ENCODE peak calls at places on chromosomes 16 and 17, in four cellular contexts. C is foreskin fibroblast, K is lower lobe of right lung, X is neural progenitor cell. A is an unnamed sample.

GRCh38 chr16:89473136-89473712 is 17.1 kb downstream of the ANKRD11 start:
- DNase-seq in C (no peak), K (no peak), X (no peak), A (no peak)

GRCh38 chr17:69084911-69085310 is 24.2 kb upstream of the ABCA9 start:
- DNase-seq in C (no peak), K (no peak), X (peak), A (no peak)

GRCh38 chr17:58755577-58756245 is at the start of gene PPM1E:
- DNase-seq in C (peak), K (peak), X (peak), A (no peak)

GRCh38 chr17:54455251-54455868 is 445.3 kb upstream of the TOM1L1 start:
- DNase-seq in C (no peak), K (no peak), X (no peak), A (no peak)

GRCh38 chr16:89114159-89114981 is 20.7 kb downstream of the ACSF3 start:
- DNase-seq in C (peak), K (peak), X (peak), A (no peak)

GRCh38 chr17:50397111-50397918 is at the start of gene LRRC59:
- DNase-seq in C (peak), K (peak), X (peak), A (peak)

GRCh38 chr16:35752773-35753558 is 2293.6 kb downstream of the TP53TG3F start:
- DNase-seq in C (no peak), K (peak), X (no peak), A (no peak)

GRCh38 chr17:2955931-2956582 is 107.3 kb downstream of the OR1D5 start:
- DNase-seq in C (no peak), K (no peak), X (no peak), A (no peak)

GRCh38 chr17:50817838-50818237 is 17.5 kb upstream of the WFIKKN2 start:
- DNase-seq in C (no peak), K (no peak), X (no peak), A (no peak)

GRCh38 chr16:17258848-17259713 is 211.7 kb downstream of the XYLT1 start:
- DNase-seq in C (no peak), K (no peak), X (no peak), A (no peak)

GRCh38 chr16:3646348-3646920 is 8.1 kb upstream of the DNASE1 start:
- DNase-seq in C (no peak), K (peak), X (no peak), A (no peak)

GRCh38 chr17:44317545-44317944 is 7.1 kb downstream of the SLC25A39 start:
- DNase-seq in C (no peak), K (no peak), X (no peak), A (no peak)

GRCh38 chr17:70520447-70520846 is 351.1 kb downstream of the KCNJ2 start:
- DNase-seq in C (no peak), K (no peak), X (no peak), A (no peak)

GRCh38 chr17:10295728-10296343 is 77.0 kb downstream of the MYH13 start:
- DNase-seq in C (peak), K (no peak), X (peak), A (no peak)

GRCh38 chr16:17170435-17170834 is 300.3 kb downstream of the XYLT1 start:
- DNase-seq in C (no peak), K (no peak), X (no peak), A (no peak)

GRCh38 chr17:50684612-50685333 is 22.9 kb downstream of the ANKRD40 start:
- DNase-seq in C (no peak), K (no peak), X (peak), A (no peak)

GRCh38 chr16:23491490-23492391 is 18.6 kb downstream of the GGA2 start:
- DNase-seq in C (peak), K (no peak), X (no peak), A (no peak)

GRCh38 chr17:72466199-72466598 is 345.4 kb downstream of the SOX9 start:
- DNase-seq in C (peak), K (no peak), X (no peak), A (peak)

GRCh38 chr16:75820672-75821071 is 94.4 kb upstream of the CPHXL start:
- DNase-seq in C (no peak), K (no peak), X (no peak), A (no peak)

GRCh38 chr16:58563235-58563634 is 47.9 kb downstream of the SETD6 start:
- DNase-seq in C (peak), K (no peak), X (no peak), A (peak)

GRCh38 chr17:17693253-17693954 is 12.1 kb downstream of the RAI1 start:
- DNase-seq in C (peak), K (peak), X (peak), A (no peak)

GRCh38 chr17:18217412-18218015 is 7.9 kb upstream of the LLGL1 start:
- DNase-seq in C (peak), K (peak), X (peak), A (no peak)

GRCh38 chr17:40548491-40548981 is 16.7 kb downstream of the CCR7 start:
- DNase-seq in C (no peak), K (no peak), X (no peak), A (no peak)

GRCh38 chr17:8649157-8650118 is 18.9 kb upstream of the MYH10 start:
- DNase-seq in C (peak), K (no peak), X (no peak), A (peak)

GRCh38 chr17:73988110-73988509 is 215.4 kb upstream of the RPL38 start:
- DNase-seq in C (no peak), K (no peak), X (no peak), A (no peak)

GRCh38 chr17:77076046-77076882 is 64.5 kb upstream of the SEC14L1 start:
- DNase-seq in C (peak), K (no peak), X (no peak), A (no peak)

GRCh38 chr16:1584926-1585487 is 26.9 kb downstream of the IFT140 start:
- DNase-seq in C (no peak), K (no peak), X (peak), A (no peak)

GRCh38 chr17:43393944-43394482 is 4.8 kb upstream of the ARL4D start:
- DNase-seq in C (peak), K (peak), X (peak), A (no peak)

GRCh38 chr16:61987474-61988012 is 48.7 kb downstream of the CDH8 start:
- DNase-seq in C (no peak), K (no peak), X (no peak), A (no peak)

GRCh38 chr16:21656795-21657768 is 4.7 kb upstream of the IGSF6 start:
- DNase-seq in C (peak), K (no peak), X (peak), A (no peak)

GRCh38 chr17:56690441-56691291 is 97.2 kb downstream of the NOG start:
- DNase-seq in C (no peak), K (no peak), X (no peak), A (no peak)

GRCh38 chr16:30728904-30729672 is 19.1 kb upstream of the PHKG2 start:
- DNase-seq in C (no peak), K (no peak), X (no peak), A (no peak)

GRCh38 chr16:72876981-72877373 is 171.0 kb downstream of the ZFHX3 start:
- DNase-seq in C (peak), K (no peak), X (no peak), A (no peak)

GRCh38 chr17:77666881-77667395 is 291.6 kb upstream of the TNRC6C start:
- DNase-seq in C (no peak), K (no peak), X (no peak), A (no peak)

GRCh38 chr17:81027591-81028505 is 7.1 kb upstream of the BAIAP2 start:
- DNase-seq in C (no peak), K (peak), X (no peak), A (no peak)

GRCh38 chr17:56596741-56597494 is 3.4 kb downstream of the NOG start:
- DNase-seq in C (peak), K (no peak), X (peak), A (no peak)

GRCh38 chr17:37742762-37743611 is 1.9 kb downstream of the HNF1B start:
- DNase-seq in C (peak), K (no peak), X (peak), A (no peak)

GRCh38 chr16:84237994-84238750 is 1.6 kb downstream of the KCNG4 start:
- DNase-seq in C (no peak), K (no peak), X (no peak), A (no peak)

GRCh38 chr16:31460582-31461002 is 1.3 kb downstream of the ARMC5 start:
- DNase-seq in C (peak), K (no peak), X (peak), A (no peak)

GRCh38 chr16:84438971-84439696 is 65.3 kb downstream of the MEAK7 start:
- DNase-seq in C (no peak), K (no peak), X (peak), A (no peak)

GRCh38 chr16:51201604-51202003 is 50.5 kb upstream of the SALL1 start:
- DNase-seq in C (no peak), K (no peak), X (no peak), A (no peak)
- TF ChIP-seq CTCF in C (no peak), K (no peak), X (peak), A (no peak)

DNA sequence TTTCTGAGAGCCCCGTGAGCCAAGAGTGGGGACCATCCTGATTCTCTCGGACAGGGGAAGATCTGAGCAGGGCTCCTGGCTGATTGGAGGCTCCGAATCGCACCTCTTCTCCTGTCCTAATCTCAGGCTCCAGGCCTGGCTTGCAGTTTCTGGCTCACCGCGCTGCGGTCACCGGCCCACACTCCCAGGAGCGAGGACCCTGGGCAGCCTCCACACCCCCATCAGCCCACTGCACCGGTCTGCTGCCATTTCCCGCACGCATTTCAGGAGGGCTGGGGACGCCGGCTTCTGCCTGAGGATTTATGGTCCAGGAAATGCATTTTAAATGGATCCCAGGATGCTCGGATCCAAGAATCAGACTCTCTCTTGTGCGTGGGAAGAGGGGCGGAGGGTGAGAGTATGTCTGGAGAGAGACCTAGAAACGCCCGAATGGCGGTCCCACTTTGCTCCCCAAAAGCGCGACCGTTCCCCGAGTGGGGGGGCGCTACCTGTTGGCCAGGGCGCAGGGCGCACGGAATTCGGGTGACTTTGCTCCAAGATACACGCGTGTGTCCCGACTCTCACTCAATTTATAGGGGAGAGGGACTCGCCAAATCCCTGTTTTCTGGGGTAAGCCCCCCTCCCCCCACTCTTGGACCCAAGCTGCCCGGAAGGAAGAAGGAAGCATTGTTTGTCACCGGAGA is 845 bp upstream of the JPH3 start:
- DNase-seq in C (no peak), K (no peak), X (peak), A (no peak)
- H3K4me3 ChIP-seq in C (no peak), K (no peak), X (peak), A (no peak)

GRCh38 chr16:70703041-70703834 is 17.4 kb upstream of the MTSS2 start:
- DNase-seq in C (peak), K (no peak), X (peak), A (peak)
- TF ChIP-seq CTCF in C (peak), K (peak), X (no peak), A (peak)

DNA sequence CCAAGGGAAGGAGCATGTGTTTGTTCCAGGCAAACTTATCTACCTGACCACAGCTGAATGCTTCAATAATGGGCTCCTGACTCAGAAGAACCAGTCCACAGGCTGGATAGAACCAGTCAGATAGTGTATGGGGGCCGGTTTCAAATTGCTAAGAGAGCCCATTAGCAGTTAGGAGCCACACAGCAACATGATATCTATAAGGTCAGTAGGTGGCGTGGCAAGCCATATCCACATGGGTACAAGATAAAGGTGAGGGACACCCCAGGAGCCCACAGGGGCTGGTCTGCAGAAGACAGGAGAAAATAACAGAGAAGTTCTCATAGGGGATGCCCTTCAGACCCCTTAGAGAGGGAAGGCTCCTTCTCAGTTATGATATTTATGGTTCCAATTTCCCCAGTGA is 31.6 kb upstream of the CDRT15 start:
- DNase-seq in C (peak), K (no peak), X (no peak), A (no peak)
- H3K4me3 ChIP-seq in C (no peak), K (no peak), X (no peak), A (no peak)

A was measured in BJ.